ENCODE peak calls at places on chromosome 7, in seven cellular contexts. S is tibial nerve, G is colonic mucosa, O is astrocyte, H is epithelial cell of esophagus, R is endothelial cell, T is A549. F is an unnamed sample.

GRCh38 chr7:120628233-120628632 is 229.7 kb downstream of the TSPAN12 start:
- DNase-seq in H (no peak), O (no peak), T (no peak), G (no peak), S (no peak), R (no peak), F (no peak)

GRCh38 chr7:11458736-11459483 is 373.1 kb downstream of the THSD7A start:
- DNase-seq in T (peak), R (no peak), S (no peak), O (peak), G (no peak), H (peak), F (peak)

GRCh38 chr7:10079572-10079971 is 894.1 kb upstream of the PHF14 start:
- DNase-seq in R (no peak), O (no peak), S (no peak), H (no peak), G (no peak), T (no peak), F (no peak)

GRCh38 chr7:126210707-126211106 is 1042.0 kb downstream of the GRM8 start:
- DNase-seq in T (no peak), G (no peak), S (no peak), O (no peak), H (peak), R (no peak), F (no peak)

GRCh38 chr7:28773423-28774129 is 184.6 kb downstream of the TRIL start:
- DNase-seq in R (no peak), T (no peak), O (no peak), S (no peak), H (no peak), G (peak), F (no peak)

GRCh38 chr7:159027803-159028455 is 116.7 kb downstream of the VIPR2 start:
- DNase-seq in S (no peak), O (no peak), H (peak), G (peak), T (no peak), R (no peak), F (no peak)

GRCh38 chr7:105932835-105933477 is 30.1 kb upstream of the CDHR3 start:
- DNase-seq in O (peak), T (no peak), R (no peak), H (peak), G (peak), S (no peak), F (peak)

GRCh38 chr7:67663644-67664043 is 667.0 kb downstream of the TYW1 start:
- DNase-seq in H (no peak), R (no peak), S (no peak), T (no peak), O (no peak), G (no peak), F (no peak)

GRCh38 chr7:69684955-69685631 is 86.8 kb downstream of the AUTS2 start:
- DNase-seq in T (no peak), R (no peak), S (no peak), G (no peak), O (no peak), H (no peak), F (no peak)

GRCh38 chr7:158863611-158864506 is 7.5 kb downstream of the DYNC2I1 start:
- DNase-seq in S (peak), O (peak), H (peak), R (peak), G (peak), T (peak), F (peak)

GRCh38 chr7:158270106-158270775 is 317.4 kb downstream of the PTPRN2 start:
- DNase-seq in O (no peak), R (no peak), S (no peak), T (no peak), G (no peak), H (no peak), F (no peak)

GRCh38 chr7:87220734-87221215 is 1.2 kb upstream of the TMEM243 start:
- DNase-seq in O (no peak), H (peak), R (no peak), S (no peak), G (peak), T (no peak), F (no peak)

GRCh38 chr7:23093546-23093945 is 12.0 kb upstream of the KLHL7 start:
- DNase-seq in O (peak), R (no peak), S (no peak), T (no peak), H (peak), G (no peak), F (peak)

GRCh38 chr7:131090866-131091692 is 236.6 kb upstream of the MKLN1 start:
- DNase-seq in G (no peak), O (no peak), H (no peak), R (no peak), S (no peak), T (no peak), F (no peak)

GRCh38 chr7:105662998-105663397 is 81.7 kb upstream of the EFCAB10 start:
- DNase-seq in T (no peak), G (no peak), S (no peak), O (no peak), R (no peak), H (no peak), F (no peak)

GRCh38 chr7:88442417-88442816 is 135.7 kb upstream of the STEAP4 start:
- DNase-seq in S (no peak), R (no peak), T (no peak), O (no peak), H (no peak), G (no peak), F (no peak)

GRCh38 chr7:94190599-94191061 is 186.5 kb upstream of the BET1 start:
- DNase-seq in H (peak), S (no peak), O (peak), G (no peak), R (no peak), T (no peak), F (peak)

GRCh38 chr7:100943693-100944092 is 5.6 kb upstream of the MUC3A start:
- DNase-seq in G (no peak), O (no peak), T (no peak), S (no peak), R (no peak), H (no peak), F (no peak)

GRCh38 chr7:32892521-32893224 is 1.1 kb upstream of the KBTBD2 start:
- DNase-seq in S (no peak), T (no peak), G (peak), H (peak), R (peak), O (peak), F (no peak)

GRCh38 chr7:5634107-5634950 is 147.1 kb downstream of the RNF216 start:
- DNase-seq in O (peak), R (peak), G (peak), H (no peak), T (no peak), S (peak), F (peak)

GRCh38 chr7:133535308-133535707 is 282.4 kb downstream of the EXOC4 start:
- DNase-seq in T (no peak), O (peak), G (no peak), H (no peak), R (no peak), S (no peak), F (no peak)

GRCh38 chr7:151740180-151740845 is 136.6 kb downstream of the PRKAG2 start:
- DNase-seq in S (no peak), G (no peak), T (no peak), R (no peak), O (peak), H (no peak), F (no peak)

GRCh38 chr7:83649701-83650100 is 762 bp upstream of the SEMA3E start:
- DNase-seq in H (no peak), O (no peak), R (no peak), T (no peak), S (no peak), G (no peak), F (no peak)

GRCh38 chr7:42915356-42915755 is 3.5 kb upstream of the C7orf25 start:
- DNase-seq in G (no peak), T (no peak), S (no peak), H (no peak), R (no peak), O (peak), F (no peak)

GRCh38 chr7:114048386-114049235 is 129.8 kb upstream of the PPP1R3A start:
- DNase-seq in S (no peak), G (no peak), R (no peak), H (peak), O (peak), T (peak), F (no peak)

GRCh38 chr7:151775547-151776443 is 101.1 kb downstream of the PRKAG2 start:
- DNase-seq in S (no peak), R (no peak), H (no peak), O (no peak), G (no peak), T (no peak), F (no peak)

GRCh38 chr7:156764016-156764669 is 123.6 kb downstream of the RNF32 start:
- DNase-seq in T (peak), O (peak), S (no peak), G (peak), R (peak), H (peak), F (no peak)
- TF ChIP-seq CTCF in T (peak), O (peak), S (peak), G (peak), R (no peak), H (peak), F (peak)

GRCh38 chr7:112970771-112971170 is 115.9 kb downstream of the GPR85 start:
- DNase-seq in R (no peak), O (no peak), G (no peak), H (no peak), T (no peak), S (no peak), F (no peak)
- TF ChIP-seq CTCF in R (no peak), O (no peak), G (no peak), H (peak), T (no peak), S (no peak), F (no peak)

GRCh38 chr7:141551080-141551772 is at the start of gene AGK:
- DNase-seq in G (peak), R (peak), T (peak), H (peak), O (peak), S (peak), F (no peak)
- TF ChIP-seq CTCF in G (no peak), R (no peak), T (no peak), H (no peak), O (no peak), S (no peak), F (no peak)

DNA sequence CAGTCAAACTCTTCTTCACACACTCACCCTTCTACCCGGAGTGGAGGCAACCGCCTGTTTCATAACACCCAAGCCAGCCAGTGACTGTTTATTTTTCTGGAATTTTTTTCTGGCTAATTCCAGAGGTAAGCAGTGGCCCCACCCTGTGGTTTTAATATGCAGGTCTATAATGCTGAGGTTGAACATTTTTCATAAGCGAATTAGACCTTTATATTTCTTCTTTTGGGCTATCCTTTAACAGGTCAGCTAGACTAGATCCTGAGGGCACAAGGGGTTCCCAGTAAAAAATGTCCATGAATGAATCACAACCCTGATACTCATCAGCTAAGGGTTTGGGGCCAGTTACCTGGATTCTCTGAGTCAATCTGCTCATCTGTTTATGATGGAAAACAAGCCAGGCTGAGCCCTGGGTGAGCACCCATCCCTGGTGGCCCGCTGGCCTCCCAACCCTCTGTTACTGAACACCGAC is 76.2 kb downstream of the GRB10 start:
- DNase-seq in H (peak), G (no peak), T (no peak), R (no peak), S (no peak), O (no peak), F (no peak)
- TF ChIP-seq CTCF in H (peak), G (no peak), T (no peak), R (no peak), S (no peak), O (no peak), F (no peak)

DNA sequence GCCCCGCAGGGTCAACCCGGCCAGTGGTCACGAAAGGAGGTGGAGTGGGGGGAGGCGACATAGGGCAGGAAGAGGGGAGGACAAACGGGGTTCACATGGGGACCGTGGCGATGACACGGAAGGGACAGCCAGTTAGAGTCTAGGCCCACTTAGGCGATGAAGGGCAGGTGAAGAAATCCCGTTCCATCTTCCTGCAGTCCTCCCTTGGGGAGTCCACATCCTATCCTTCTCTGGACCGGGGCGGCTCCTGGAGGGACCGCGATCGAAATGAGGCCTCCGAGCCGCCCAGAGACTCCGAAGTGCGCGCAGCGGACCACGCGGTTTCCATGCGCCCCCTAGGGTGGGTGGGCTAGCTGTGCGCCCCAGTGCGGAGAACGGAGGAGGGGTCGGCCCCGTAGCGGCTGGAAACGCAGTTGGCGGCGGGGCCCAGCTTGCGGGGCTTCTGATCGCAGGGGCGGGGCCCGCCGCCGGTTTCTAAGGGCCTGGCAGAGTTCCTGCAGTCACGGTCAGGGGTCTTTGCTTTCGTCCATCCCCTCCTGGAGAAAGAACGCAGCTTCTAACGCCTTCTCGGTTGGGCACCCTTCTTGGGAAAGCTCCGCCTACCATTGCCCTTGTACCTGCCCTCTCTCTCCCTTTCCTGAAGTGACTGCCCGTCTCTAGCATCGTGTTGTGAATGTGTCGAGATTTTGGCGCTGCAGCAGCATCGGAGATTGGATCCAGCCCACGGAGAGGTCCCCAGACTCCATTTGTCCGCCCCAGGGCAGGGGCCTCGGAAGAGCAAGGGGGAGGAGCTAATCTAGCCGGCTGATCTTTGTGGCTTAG is 17.9 kb upstream of the TMEM225B start:
- DNase-seq in R (peak), O (peak), S (no peak), T (no peak), H (peak), G (peak), F (no peak)
- TF ChIP-seq CTCF in R (peak), O (peak), S (no peak), T (peak), H (no peak), G (no peak), F (peak)

GRCh38 chr7:121761399-121761798 is 111.6 kb upstream of the PTPRZ1 start:
- DNase-seq in G (no peak), R (no peak), O (no peak), S (no peak), T (no peak), H (peak), F (no peak)
- TF ChIP-seq CTCF in G (no peak), R (no peak), O (no peak), S (no peak), T (no peak), H (no peak), F (no peak)

GRCh38 chr7:135539629-135540028 is 18.1 kb upstream of the NUP205 start:
- DNase-seq in H (no peak), O (no peak), S (no peak), T (no peak), R (no peak), G (no peak), F (no peak)
- TF ChIP-seq CTCF in H (no peak), O (no peak), S (no peak), T (no peak), R (no peak), G (no peak), F (no peak)

GRCh38 chr7:90297118-90297517 is 24.0 kb downstream of the FAM237B start:
- DNase-seq in R (no peak), H (peak), O (no peak), G (no peak), T (no peak), S (no peak), F (no peak)

GRCh38 chr7:90303241-90303640 is 17.9 kb downstream of the FAM237B start:
- DNase-seq in O (no peak), R (no peak), G (no peak), H (no peak), S (no peak), T (no peak), F (no peak)

GRCh38 chr7:90298145-90299038 is 22.7 kb downstream of the FAM237B start:
- DNase-seq in H (peak), T (peak), O (peak), S (no peak), R (no peak), G (no peak), F (no peak)
- TF ChIP-seq CTCF in H (peak), T (peak), O (no peak), S (peak), R (no peak), G (peak), F (peak)